ENCODE peak calls at places on chromosomes 7 and 10, in eight cellular contexts. E is stimulated activated CD4-positive, alpha-beta T cell treated with anti-CD3 and anti-CD28 coated beads, Interleukin-4, amount 100 ng/mL, for 48 hours; Q is C1 segment of cervical spinal cord; X is T-helper 22 cell; V is tibial nerve; C is progenitor cell of endocrine pancreas; M is NCI-H524; J is activated T-helper 1 cell treated with anti-CD3 and anti-CD28 coated beads, Interleukin-2, amount 50 U/mL, for 16 hours. G is an unnamed sample.

GRCh38 chr7:27201231-27202017 is 1.5 kb upstream of the HOXA13 start:
- DNase-seq in E (no peak), Q (no peak), X (no peak), V (no peak), C (no peak), M (peak; percentile 46), J (no peak), G (no peak)

GRCh38 chr7:133819695-133820094 is 307.4 kb upstream of the LRGUK start:
- DNase-seq in E (no peak), Q (no peak), X (no peak), V (no peak), C (no peak), M (no peak), J (no peak), G (no peak)

GRCh38 chr7:96388620-96389383 is 66.9 kb upstream of the SLC25A13 start:
- DNase-seq in E (no peak), Q (no peak), X (no peak), V (no peak), C (no peak), M (no peak), J (no peak), G (no peak)

GRCh38 chr10:15852111-15852557 is 8.2 kb downstream of the MINDY3 start:
- DNase-seq in E (no peak), Q (no peak), X (no peak), V (no peak), C (no peak), M (no peak), J (no peak), G (no peak)

GRCh38 chr10:48608279-48608681 is 3.4 kb upstream of the ARHGAP22 start:
- DNase-seq in E (peak; percentile 18), Q (no peak), X (no peak), V (no peak), C (peak; percentile 26), M (peak; percentile 35), J (no peak), G (no peak)

GRCh38 chr10:61958311-61958710 is 56.8 kb downstream of the ARID5B start:
- DNase-seq in E (no peak), Q (no peak), X (no peak), V (no peak), C (no peak), M (no peak), J (no peak), G (no peak)

GRCh38 chr7:97835296-97836138 is 36.7 kb downstream of the ASNS start:
- DNase-seq in E (peak; percentile 49), Q (no peak), X (peak; percentile 10), V (peak; percentile 89), C (peak; percentile 51), M (peak; percentile 59), J (no peak), G (peak; percentile 64)

GRCh38 chr10:75398630-75399460 is 2.7 kb downstream of the ZNF503 start:
- DNase-seq in E (no peak), Q (no peak), X (no peak), V (no peak), C (no peak), M (no peak), J (no peak), G (peak; percentile 55)

GRCh38 chr10:132992433-132993215 is 50.3 kb upstream of the CFAP46 start:
- DNase-seq in E (no peak), Q (no peak), X (no peak), V (no peak), C (no peak), M (no peak), J (no peak), G (no peak)

GRCh38 chr7:119929891-119930290 is 343.1 kb upstream of the KCND2 start:
- DNase-seq in E (no peak), Q (no peak), X (no peak), V (no peak), C (no peak), M (no peak), J (no peak), G (no peak)